ENCODE peak calls at places on chromosomes 16 and 17, in ten cellular contexts. One of them, this sample, is unnamed.

GRCh38 chr16:19011169-19011731 is 27.5 kb downstream of the TMC7 start:
- DNase-seq in HFFc6: no peak
- DNase-seq in mammary epithelial cell: no peak
- DNase-seq in AG04449: no peak
- DNase-seq in pancreas: no peak
- DNase-seq in AG10803: no peak
- DNase-seq in RWPE1: no peak
- DNase-seq in neural crest cell: no peak
- DNase-seq in right atrium auricular region: no peak
- DNase-seq in astrocyte: no peak
- DNase-seq in this sample: no peak

GRCh38 chr16:72952404-72953301 is 95.3 kb downstream of the ZFHX3 start:
- DNase-seq in HFFc6: peak; percentile 82
- DNase-seq in mammary epithelial cell: no peak
- DNase-seq in AG10803: peak; percentile 58
- DNase-seq in AG04449: peak; percentile 62
- DNase-seq in RWPE1: no peak
- DNase-seq in pancreas: no peak
- DNase-seq in neural crest cell: no peak
- DNase-seq in right atrium auricular region: no peak
- DNase-seq in astrocyte: peak; percentile 94
- DNase-seq in this sample: no peak

GRCh38 chr16:46620265-46621005 is 744 bp downstream of the SHCBP1 start:
- DNase-seq in mammary epithelial cell: peak; percentile 17
- DNase-seq in HFFc6: peak; percentile 13
- DNase-seq in pancreas: no peak
- DNase-seq in astrocyte: no peak
- DNase-seq in AG04449: no peak
- DNase-seq in neural crest cell: no peak
- DNase-seq in RWPE1: no peak
- DNase-seq in right atrium auricular region: no peak
- DNase-seq in AG10803: no peak
- DNase-seq in this sample: no peak

GRCh38 chr16:69567031-69567680 is 1.4 kb downstream of the NFAT5 start:
- DNase-seq in neural crest cell: no peak
- DNase-seq in mammary epithelial cell: peak; percentile 78
- DNase-seq in astrocyte: peak; percentile 32
- DNase-seq in AG10803: no peak
- DNase-seq in right atrium auricular region: no peak
- DNase-seq in HFFc6: no peak
- DNase-seq in RWPE1: peak; percentile 52
- DNase-seq in AG04449: no peak
- DNase-seq in pancreas: no peak
- DNase-seq in this sample: no peak

GRCh38 chr16:16096161-16096857 is 127.0 kb downstream of the ABCC6 start:
- DNase-seq in right atrium auricular region: no peak
- DNase-seq in mammary epithelial cell: no peak
- DNase-seq in AG04449: peak; percentile 41
- DNase-seq in RWPE1: no peak
- DNase-seq in neural crest cell: no peak
- DNase-seq in astrocyte: peak; percentile 85
- DNase-seq in AG10803: peak; percentile 75
- DNase-seq in HFFc6: peak; percentile 48
- DNase-seq in pancreas: no peak
- DNase-seq in this sample: no peak

GRCh38 chr17:57595942-57596695 is 149.0 kb downstream of the CCDC182 start:
- DNase-seq in RWPE1: no peak
- DNase-seq in neural crest cell: no peak
- DNase-seq in astrocyte: no peak
- DNase-seq in HFFc6: no peak
- DNase-seq in right atrium auricular region: no peak
- DNase-seq in AG04449: no peak
- DNase-seq in AG10803: no peak
- DNase-seq in mammary epithelial cell: no peak
- DNase-seq in pancreas: no peak
- DNase-seq in this sample: no peak

GRCh38 chr17:39979865-39980401 is 674 bp upstream of the PSMD3 start:
- DNase-seq in astrocyte: peak; percentile 43
- DNase-seq in HFFc6: peak; percentile 24
- DNase-seq in neural crest cell: no peak
- DNase-seq in pancreas: no peak
- DNase-seq in right atrium auricular region: no peak
- DNase-seq in AG10803: no peak
- DNase-seq in mammary epithelial cell: peak; percentile 21
- DNase-seq in RWPE1: peak; percentile 14
- DNase-seq in AG04449: no peak
- DNase-seq in this sample: no peak

GRCh38 chr17:65278820-65279184 is 141.6 kb downstream of the RGS9 start:
- DNase-seq in AG10803: no peak
- DNase-seq in pancreas: no peak
- DNase-seq in neural crest cell: no peak
- DNase-seq in RWPE1: no peak
- DNase-seq in right atrium auricular region: peak; percentile 42
- DNase-seq in astrocyte: no peak
- DNase-seq in mammary epithelial cell: no peak
- DNase-seq in HFFc6: no peak
- DNase-seq in AG04449: no peak
- DNase-seq in this sample: peak; percentile 66

GRCh38 chr17:73657473-73658116 is 13.3 kb upstream of the SDK2 start:
- DNase-seq in AG04449: no peak
- DNase-seq in AG10803: no peak
- DNase-seq in pancreas: peak; percentile 48
- DNase-seq in mammary epithelial cell: peak; percentile 34
- DNase-seq in astrocyte: no peak
- DNase-seq in HFFc6: no peak
- DNase-seq in RWPE1: peak; percentile 49
- DNase-seq in right atrium auricular region: no peak
- DNase-seq in neural crest cell: peak; percentile 63
- DNase-seq in this sample: no peak

GRCh38 chr17:82932146-82933005 is 92.6 kb upstream of the ZNF750 start:
- DNase-seq in HFFc6: no peak
- DNase-seq in right atrium auricular region: no peak
- DNase-seq in pancreas: peak; percentile 13
- DNase-seq in RWPE1: no peak
- DNase-seq in astrocyte: peak; percentile 64
- DNase-seq in mammary epithelial cell: no peak
- DNase-seq in AG04449: no peak
- DNase-seq in AG10803: peak; percentile 44
- DNase-seq in neural crest cell: no peak
- DNase-seq in this sample: no peak

GRCh38 chr16:56936950-56937349 is 5.0 kb downstream of the HERPUD1 start:
- DNase-seq in neural crest cell: no peak
- DNase-seq in mammary epithelial cell: no peak
- DNase-seq in AG10803: no peak
- DNase-seq in right atrium auricular region: no peak
- DNase-seq in RWPE1: no peak
- DNase-seq in AG04449: no peak
- DNase-seq in HFFc6: no peak
- DNase-seq in astrocyte: no peak
- DNase-seq in pancreas: no peak
- DNase-seq in this sample: no peak

GRCh38 chr16:68128577-68129305 is 43.6 kb downstream of the NFATC3 start:
- DNase-seq in mammary epithelial cell: no peak
- DNase-seq in AG10803: peak; percentile 44
- DNase-seq in neural crest cell: no peak
- DNase-seq in RWPE1: no peak
- DNase-seq in HFFc6: no peak
- DNase-seq in pancreas: no peak
- DNase-seq in astrocyte: peak; percentile 57
- DNase-seq in right atrium auricular region: no peak
- DNase-seq in AG04449: no peak
- DNase-seq in this sample: no peak

GRCh38 chr17:82126479-82127314 is 28.7 kb upstream of the FASN start:
- DNase-seq in HFFc6: no peak
- DNase-seq in RWPE1: no peak
- DNase-seq in neural crest cell: no peak
- DNase-seq in AG10803: no peak
- DNase-seq in AG04449: no peak
- DNase-seq in astrocyte: no peak
- DNase-seq in mammary epithelial cell: no peak
- DNase-seq in right atrium auricular region: no peak
- DNase-seq in pancreas: peak; percentile 51
- DNase-seq in this sample: no peak

GRCh38 chr17:927611-928461 is 51.7 kb downstream of the NXN start:
- DNase-seq in HFFc6: peak; percentile 95
- DNase-seq in RWPE1: peak; percentile 92
- DNase-seq in right atrium auricular region: no peak
- DNase-seq in AG10803: peak; percentile 98
- DNase-seq in mammary epithelial cell: peak; percentile 87
- DNase-seq in pancreas: no peak
- DNase-seq in neural crest cell: no peak
- DNase-seq in AG04449: peak; percentile 97
- DNase-seq in astrocyte: peak; percentile 99
- DNase-seq in this sample: no peak

GRCh38 chr16:12228607-12229499 is 252.3 kb downstream of the SNX29 start:
- DNase-seq in astrocyte: peak; percentile 39
- DNase-seq in HFFc6: peak; percentile 74
- DNase-seq in mammary epithelial cell: peak; percentile 40
- DNase-seq in RWPE1: peak; percentile 40
- DNase-seq in AG04449: no peak
- DNase-seq in pancreas: no peak
- DNase-seq in AG10803: peak; percentile 86
- DNase-seq in right atrium auricular region: peak; percentile 61
- DNase-seq in neural crest cell: peak; percentile 58
- DNase-seq in this sample: no peak

GRCh38 chr16:88619859-88620655 is 18.3 kb upstream of the IL17C start:
- DNase-seq in RWPE1: no peak
- DNase-seq in pancreas: no peak
- DNase-seq in neural crest cell: no peak
- DNase-seq in mammary epithelial cell: no peak
- DNase-seq in AG10803: no peak
- DNase-seq in right atrium auricular region: no peak
- DNase-seq in AG04449: no peak
- DNase-seq in astrocyte: peak; percentile 50
- DNase-seq in HFFc6: no peak
- DNase-seq in this sample: no peak

GRCh38 chr17:58046230-58047094 is 36.8 kb upstream of the DYNLL2 start:
- DNase-seq in HFFc6: no peak
- DNase-seq in neural crest cell: no peak
- DNase-seq in AG10803: peak; percentile 46
- DNase-seq in AG04449: no peak
- DNase-seq in right atrium auricular region: no peak
- DNase-seq in mammary epithelial cell: no peak
- DNase-seq in RWPE1: no peak
- DNase-seq in astrocyte: no peak
- DNase-seq in pancreas: no peak
- DNase-seq in this sample: no peak

GRCh38 chr16:11094075-11094593 is 149.8 kb downstream of the CLEC16A start:
- DNase-seq in HFFc6: peak; percentile 21
- DNase-seq in pancreas: no peak
- DNase-seq in AG04449: no peak
- DNase-seq in astrocyte: peak; percentile 67
- DNase-seq in right atrium auricular region: no peak
- DNase-seq in mammary epithelial cell: peak; percentile 72
- DNase-seq in neural crest cell: no peak
- DNase-seq in AG10803: peak; percentile 44
- DNase-seq in RWPE1: peak; percentile 44
- DNase-seq in this sample: no peak

DNA sequence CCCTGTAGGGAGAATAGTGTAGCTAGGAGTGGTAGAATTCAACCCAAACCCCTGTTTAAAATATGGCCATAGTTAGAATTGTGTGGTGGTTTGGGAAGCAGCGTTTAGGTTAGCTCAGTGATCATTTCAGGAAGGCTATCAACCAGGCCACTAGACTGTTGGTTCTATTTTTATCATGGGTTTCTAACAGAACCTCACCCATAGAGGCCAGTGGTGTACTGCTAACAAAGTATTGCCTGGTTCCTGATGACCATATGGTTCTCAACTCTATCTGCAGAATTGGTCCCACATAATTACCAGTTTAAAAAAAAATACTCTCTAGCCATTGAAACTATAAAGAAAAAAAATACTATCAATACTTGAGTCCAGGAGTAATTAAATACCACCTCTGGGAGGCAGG is 70.5 kb upstream of the RASL10B start:
- DNase-seq in mammary epithelial cell: no peak
- DNase-seq in astrocyte: no peak
- DNase-seq in RWPE1: no peak
- DNase-seq in neural crest cell: no peak
- DNase-seq in pancreas: no peak
- DNase-seq in right atrium auricular region: no peak
- DNase-seq in AG04449: no peak
- DNase-seq in HFFc6: no peak
- DNase-seq in AG10803: no peak
- DNase-seq in this sample: no peak
- TF ChIP-seq CTCF in mammary epithelial cell: no peak
- TF ChIP-seq CTCF in astrocyte: no peak
- TF ChIP-seq CTCF in RWPE1: no peak
- TF ChIP-seq CTCF in neural crest cell: no peak
- TF ChIP-seq CTCF in pancreas: no peak
- TF ChIP-seq CTCF in right atrium auricular region: no peak
- TF ChIP-seq CTCF in AG04449: no peak
- TF ChIP-seq CTCF in HFFc6: no peak
- TF ChIP-seq CTCF in AG10803: no peak
- TF ChIP-seq CTCF in this sample: no peak

DNA sequence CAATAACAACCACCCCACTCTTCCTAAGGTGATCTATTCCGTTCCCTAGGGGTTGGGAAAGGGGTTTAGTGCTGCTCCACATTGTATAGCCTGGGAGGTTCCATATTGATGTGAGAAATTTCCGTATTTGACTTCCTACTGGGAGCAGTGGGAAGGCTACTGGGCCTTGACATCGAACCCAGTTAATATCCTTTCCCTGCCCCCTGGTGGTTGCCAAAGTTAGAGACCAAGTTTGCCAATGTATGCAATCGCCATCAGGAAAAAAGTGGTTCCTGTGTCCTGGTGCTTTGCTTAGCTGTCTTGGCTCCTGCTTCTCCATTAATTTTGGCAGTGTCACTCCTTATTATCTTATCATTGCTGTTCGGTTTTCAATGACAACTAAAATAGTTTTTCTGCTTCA is 914.9 kb downstream of the KCNJ2 start:
- DNase-seq in neural crest cell: peak; percentile 27
- DNase-seq in right atrium auricular region: no peak
- DNase-seq in astrocyte: no peak
- DNase-seq in AG04449: no peak
- DNase-seq in HFFc6: peak; percentile 17
- DNase-seq in pancreas: no peak
- DNase-seq in mammary epithelial cell: peak; percentile 35
- DNase-seq in RWPE1: peak; percentile 30
- DNase-seq in AG10803: peak; percentile 16
- DNase-seq in this sample: no peak
- TF ChIP-seq CTCF in neural crest cell: peak; percentile 62
- TF ChIP-seq CTCF in right atrium auricular region: no peak
- TF ChIP-seq CTCF in astrocyte: peak; percentile 24
- TF ChIP-seq CTCF in AG04449: peak; percentile 26
- TF ChIP-seq CTCF in HFFc6: peak; percentile 83
- TF ChIP-seq CTCF in pancreas: peak; percentile 14
- TF ChIP-seq CTCF in mammary epithelial cell: peak; percentile 39
- TF ChIP-seq CTCF in RWPE1: peak; percentile 19
- TF ChIP-seq CTCF in AG10803: peak; percentile 48
- TF ChIP-seq CTCF in this sample: peak; percentile 55

GRCh38 chr17:4304417-4305027 is 40.7 kb upstream of the ANKFY1 start:
- DNase-seq in neural crest cell: peak; percentile 52
- DNase-seq in HFFc6: peak; percentile 35
- DNase-seq in RWPE1: peak; percentile 54
- DNase-seq in right atrium auricular region: no peak
- DNase-seq in pancreas: no peak
- DNase-seq in mammary epithelial cell: peak; percentile 35
- DNase-seq in AG10803: peak; percentile 46
- DNase-seq in astrocyte: no peak
- DNase-seq in AG04449: no peak
- DNase-seq in this sample: no peak
- TF ChIP-seq CTCF in neural crest cell: peak; percentile 81
- TF ChIP-seq CTCF in HFFc6: peak; percentile 91
- TF ChIP-seq CTCF in RWPE1: peak; percentile 83
- TF ChIP-seq CTCF in right atrium auricular region: peak; percentile 50
- TF ChIP-seq CTCF in pancreas: peak; percentile 62
- TF ChIP-seq CTCF in mammary epithelial cell: peak; percentile 69
- TF ChIP-seq CTCF in AG10803: peak; percentile 83
- TF ChIP-seq CTCF in astrocyte: peak; percentile 83
- TF ChIP-seq CTCF in AG04449: peak; percentile 60
- TF ChIP-seq CTCF in this sample: peak; percentile 77

GRCh38 chr16:25106567-25107465 is 4.7 kb upstream of the LCMT1 start:
- DNase-seq in mammary epithelial cell: peak; percentile 64
- DNase-seq in astrocyte: peak; percentile 70
- DNase-seq in AG10803: peak; percentile 82
- DNase-seq in pancreas: peak; percentile 99
- DNase-seq in right atrium auricular region: peak; percentile 98
- DNase-seq in neural crest cell: peak; percentile 84
- DNase-seq in RWPE1: peak; percentile 86
- DNase-seq in HFFc6: peak; percentile 86
- DNase-seq in AG04449: no peak
- DNase-seq in this sample: peak; percentile 97
- TF ChIP-seq CTCF in mammary epithelial cell: no peak
- TF ChIP-seq CTCF in astrocyte: no peak
- TF ChIP-seq CTCF in AG10803: peak; percentile 15
- TF ChIP-seq CTCF in pancreas: no peak
- TF ChIP-seq CTCF in right atrium auricular region: no peak
- TF ChIP-seq CTCF in neural crest cell: peak; percentile 49
- TF ChIP-seq CTCF in RWPE1: no peak
- TF ChIP-seq CTCF in HFFc6: peak; percentile 43
- TF ChIP-seq CTCF in AG04449: peak; percentile 7
- TF ChIP-seq CTCF in this sample: peak; percentile 45

This sample was measured in osteocyte.